ENCODE peak calls at places on chromosomes 16 and 17, in five cellular contexts. One of them, this sample, is unnamed.

GRCh38 chr17:21105081-21105480 is 21.7 kb upstream of the DHRS7B start:
- DNase-seq in AG10803: no peak
- DNase-seq in mesothelial cell of epicardium: no peak
- DNase-seq in H9: peak
- DNase-seq in fibroblast of the conjunctiva: no peak
- DNase-seq in this sample: no peak

GRCh38 chr17:82961366-82962162 is 117.8 kb upstream of the METRNL start:
- DNase-seq in AG10803: no peak
- DNase-seq in mesothelial cell of epicardium: peak
- DNase-seq in H9: peak
- DNase-seq in fibroblast of the conjunctiva: no peak
- DNase-seq in this sample: no peak

GRCh38 chr17:56596741-56597494 is 3.4 kb downstream of the NOG start:
- DNase-seq in AG10803: no peak
- DNase-seq in mesothelial cell of epicardium: peak
- DNase-seq in H9: peak
- DNase-seq in fibroblast of the conjunctiva: no peak
- DNase-seq in this sample: no peak

GRCh38 chr16:8885674-8886592 is 3.8 kb downstream of the LITAFD start:
- DNase-seq in AG10803: no peak
- DNase-seq in mesothelial cell of epicardium: no peak
- DNase-seq in H9: no peak
- DNase-seq in fibroblast of the conjunctiva: no peak
- DNase-seq in this sample: no peak

GRCh38 chr16:87126403-87127025 is 190.7 kb downstream of the C16orf95 start:
- DNase-seq in AG10803: no peak
- DNase-seq in mesothelial cell of epicardium: no peak
- DNase-seq in H9: no peak
- DNase-seq in fibroblast of the conjunctiva: no peak
- DNase-seq in this sample: no peak

GRCh38 chr17:55606431-55606830 is 95.2 kb upstream of the SMIM36 start:
- DNase-seq in AG10803: no peak
- DNase-seq in mesothelial cell of epicardium: no peak
- DNase-seq in H9: no peak
- DNase-seq in fibroblast of the conjunctiva: no peak
- DNase-seq in this sample: no peak

GRCh38 chr17:58684003-58684402 is 7.8 kb downstream of the TEX14 start:
- DNase-seq in AG10803: no peak
- DNase-seq in mesothelial cell of epicardium: no peak
- DNase-seq in H9: no peak
- DNase-seq in fibroblast of the conjunctiva: no peak
- DNase-seq in this sample: no peak

GRCh38 chr16:49003022-49003421 is 278.6 kb downstream of the CBLN1 start:
- DNase-seq in AG10803: no peak
- DNase-seq in mesothelial cell of epicardium: no peak
- DNase-seq in H9: no peak
- DNase-seq in fibroblast of the conjunctiva: no peak
- DNase-seq in this sample: no peak

GRCh38 chr17:17376362-17376761 is 73.2 kb downstream of the NT5M start:
- DNase-seq in AG10803: peak
- DNase-seq in mesothelial cell of epicardium: no peak
- DNase-seq in H9: no peak
- DNase-seq in fibroblast of the conjunctiva: no peak
- DNase-seq in this sample: no peak

GRCh38 chr17:37737081-37737480 is 7.8 kb downstream of the HNF1B start:
- DNase-seq in AG10803: no peak
- DNase-seq in mesothelial cell of epicardium: no peak
- DNase-seq in H9: no peak
- DNase-seq in fibroblast of the conjunctiva: no peak
- DNase-seq in this sample: no peak

GRCh38 chr17:43880420-43880991 is 26.8 kb downstream of the MPP2 start:
- DNase-seq in AG10803: peak
- DNase-seq in mesothelial cell of epicardium: no peak
- DNase-seq in H9: peak
- DNase-seq in fibroblast of the conjunctiva: no peak
- DNase-seq in this sample: no peak

GRCh38 chr17:12918132-12918531 is 99.7 kb downstream of the ELAC2 start:
- DNase-seq in AG10803: no peak
- DNase-seq in mesothelial cell of epicardium: no peak
- DNase-seq in H9: no peak
- DNase-seq in fibroblast of the conjunctiva: no peak
- DNase-seq in this sample: peak

GRCh38 chr17:15398736-15399331 is 57.4 kb upstream of the TEKT3 start:
- DNase-seq in AG10803: peak
- DNase-seq in mesothelial cell of epicardium: no peak
- DNase-seq in H9: peak
- DNase-seq in fibroblast of the conjunctiva: no peak
- DNase-seq in this sample: peak

GRCh38 chr17:7252176-7253043 is at the start of gene ELP5:
- DNase-seq in AG10803: peak
- DNase-seq in mesothelial cell of epicardium: peak
- DNase-seq in H9: peak
- DNase-seq in fibroblast of the conjunctiva: peak
- DNase-seq in this sample: peak

GRCh38 chr17:32486701-32487459 is at the start of gene CDK5R1:
- DNase-seq in AG10803: peak
- DNase-seq in mesothelial cell of epicardium: peak
- DNase-seq in H9: peak
- DNase-seq in fibroblast of the conjunctiva: no peak
- DNase-seq in this sample: peak

GRCh38 chr16:56625943-56626654 is 518 bp downstream of the MT1E start:
- DNase-seq in AG10803: peak
- DNase-seq in mesothelial cell of epicardium: no peak
- DNase-seq in H9: no peak
- DNase-seq in fibroblast of the conjunctiva: peak
- DNase-seq in this sample: no peak

GRCh38 chr16:8342276-8342675 is 248.0 kb downstream of the TMEM114 start:
- DNase-seq in AG10803: no peak
- DNase-seq in mesothelial cell of epicardium: no peak
- DNase-seq in H9: no peak
- DNase-seq in fibroblast of the conjunctiva: no peak
- DNase-seq in this sample: no peak

GRCh38 chr17:71203953-71204352 is 916.9 kb upstream of the SOX9 start:
- DNase-seq in AG10803: no peak
- DNase-seq in mesothelial cell of epicardium: no peak
- DNase-seq in H9: no peak
- DNase-seq in fibroblast of the conjunctiva: no peak
- DNase-seq in this sample: no peak

GRCh38 chr16:17518441-17518840 is 47.7 kb upstream of the XYLT1 start:
- DNase-seq in AG10803: peak
- DNase-seq in mesothelial cell of epicardium: no peak
- DNase-seq in H9: no peak
- DNase-seq in fibroblast of the conjunctiva: no peak
- DNase-seq in this sample: no peak

GRCh38 chr17:19258371-19258770 is 21.2 kb downstream of the EPN2 start:
- DNase-seq in AG10803: no peak
- DNase-seq in mesothelial cell of epicardium: no peak
- DNase-seq in H9: no peak
- DNase-seq in fibroblast of the conjunctiva: no peak
- DNase-seq in this sample: no peak

GRCh38 chr16:89351645-89352044 is 134.1 kb downstream of the ZNF778 start:
- DNase-seq in AG10803: no peak
- DNase-seq in mesothelial cell of epicardium: no peak
- DNase-seq in H9: no peak
- DNase-seq in fibroblast of the conjunctiva: no peak
- DNase-seq in this sample: no peak

GRCh38 chr17:38707678-38708351 is 2.7 kb downstream of the MLLT6 start:
- DNase-seq in AG10803: no peak
- DNase-seq in mesothelial cell of epicardium: no peak
- DNase-seq in H9: no peak
- DNase-seq in fibroblast of the conjunctiva: no peak
- DNase-seq in this sample: no peak

GRCh38 chr17:4204190-4204589 is 59.6 kb downstream of the ANKFY1 start:
- DNase-seq in AG10803: peak
- DNase-seq in mesothelial cell of epicardium: no peak
- DNase-seq in H9: no peak
- DNase-seq in fibroblast of the conjunctiva: no peak
- DNase-seq in this sample: no peak

GRCh38 chr16:49608801-49609200 is 235.2 kb downstream of the C16orf78 start:
- DNase-seq in AG10803: peak
- DNase-seq in mesothelial cell of epicardium: peak
- DNase-seq in H9: peak
- DNase-seq in fibroblast of the conjunctiva: peak
- DNase-seq in this sample: no peak

GRCh38 chr17:9472541-9472940 is 103.1 kb downstream of the STX8 start:
- DNase-seq in AG10803: peak
- DNase-seq in mesothelial cell of epicardium: no peak
- DNase-seq in H9: no peak
- DNase-seq in fibroblast of the conjunctiva: no peak
- DNase-seq in this sample: no peak

This sample was measured in posterior cingulate gyrus.